ENCODE peak calls at places on chromosome 9, in eight cellular contexts. T is heart right ventricle; H is GM23248; I is stomach; A is right cardiac atrium; K is fibroblast of pulmonary artery; D is coronary artery; U is CD4-positive, alpha-beta memory T cell. P is an unnamed sample.

GRCh38 chr9:136019681-136020060 is 58.5 kb upstream of the UBAC1 start:
- DNase-seq in T (no peak), H (no peak), I (no peak), A (no peak), K (no peak), D (no peak), U (no peak), P (no peak)

GRCh38 chr9:124698265-124698664 is 72.8 kb downstream of the NR6A1 start:
- DNase-seq in T (no peak), H (peak; percentile 76), I (no peak), A (no peak), K (peak; percentile 80), D (no peak), U (no peak), P (no peak)

GRCh38 chr9:127519301-127520166 is 68.2 kb downstream of the LRSAM1 start:
- DNase-seq in T (no peak), H (peak; percentile 97), I (no peak), A (no peak), K (peak; percentile 98), D (peak; percentile 80), U (no peak), P (no peak)

GRCh38 chr9:101418518-101419111 is 17.0 kb downstream of the ALDOB start:
- DNase-seq in T (no peak), H (peak; percentile 62), I (no peak), A (no peak), K (peak; percentile 26), D (no peak), U (no peak), P (no peak)

GRCh38 chr9:113488490-113488889 is 25.0 kb downstream of the RGS3 start:
- DNase-seq in T (peak; percentile 33), H (peak; percentile 63), I (no peak), A (no peak), K (no peak), D (peak; percentile 86), U (no peak), P (no peak)

GRCh38 chr9:70049236-70049635 is 5.6 kb downstream of the MAMDC2 start:
- DNase-seq in T (no peak), H (peak; percentile 76), I (peak; percentile 40), A (peak; percentile 75), K (peak; percentile 81), D (peak; percentile 80), U (no peak), P (peak; percentile 44)

GRCh38 chr9:11457809-11458785 is 845.3 kb upstream of the PTPRD start:
- DNase-seq in T (no peak), H (no peak), I (no peak), A (no peak), K (peak; percentile 4), D (no peak), U (no peak), P (no peak)

GRCh38 chr9:127358770-127359169 is 38.2 kb upstream of the SLC2A8 start:
- DNase-seq in T (no peak), H (no peak), I (no peak), A (no peak), K (no peak), D (no peak), U (no peak), P (no peak)

GRCh38 chr9:13354733-13355132 is 75.2 kb upstream of the MPDZ start:
- DNase-seq in T (no peak), H (peak; percentile 75), I (no peak), A (no peak), K (peak; percentile 35), D (no peak), U (no peak), P (no peak)

GRCh38 chr9:98043921-98044320 is 12.6 kb upstream of the NANS start:
- DNase-seq in T (no peak), H (no peak), I (no peak), A (no peak), K (no peak), D (no peak), U (no peak), P (no peak)
- H3K4me3 ChIP-seq in T (no peak overlapping the region), H (no peak overlapping the region), I (no peak overlapping the region), A (no peak overlapping the region), K (no peak overlapping the region), D (no peak overlapping the region), U (no peak overlapping the region), P (no peak overlapping the region)

GRCh38 chr9:26935847-26936246 is 11.2 kb downstream of the PLAA start:
- DNase-seq in T (no peak), H (no peak), I (no peak), A (no peak), K (no peak), D (no peak), U (no peak), P (peak; percentile 27)
- H3K4me3 ChIP-seq in T (no peak overlapping the region), H (no peak overlapping the region), I (no peak overlapping the region), A (no peak overlapping the region), K (no peak overlapping the region), D (no peak overlapping the region), U (no peak overlapping the region), P (no peak overlapping the region)

GRCh38 chr9:18441245-18441644 is 32.7 kb upstream of the ADAMTSL1 start:
- DNase-seq in T (no peak), H (peak; percentile 62), I (no peak), A (no peak), K (no peak), D (no peak), U (no peak), P (no peak)

GRCh38 chr9:18438300-18438925 is 35.5 kb upstream of the ADAMTSL1 start:
- DNase-seq in T (peak; percentile 38), H (peak; percentile 72), I (peak; percentile 29), A (peak; percentile 49), K (peak; percentile 57), D (peak; percentile 73), U (no peak), P (no peak)

GRCh38 chr9:18442629-18443491 is 31.1 kb upstream of the ADAMTSL1 start:
- DNase-seq in T (peak; percentile 58), H (peak; percentile 86), I (peak; percentile 77), A (peak; percentile 71), K (peak; percentile 89), D (peak; percentile 80), U (no peak), P (peak; percentile 56)

GRCh38 chr9:18437315-18438200 is 36.4 kb upstream of the ADAMTSL1 start:
- DNase-seq in T (peak; percentile 62), H (peak; percentile 68), I (peak; percentile 59), A (peak; percentile 60), K (peak; percentile 47), D (peak; percentile 74), U (no peak), P (no peak)

GRCh38 chr9:18438951-18439350 is 35.0 kb upstream of the ADAMTSL1 start:
- DNase-seq in T (no peak), H (peak; percentile 20), I (no peak), A (no peak), K (peak; percentile 41), D (no peak), U (no peak), P (no peak)
- H3K4me3 ChIP-seq in T (peak overlapping the region; percentile 29), H (peak overlapping the region; percentile 72), I (peak overlapping the region; percentile 48), A (peak overlapping the region; percentile 37), K (peak overlapping the region; percentile 47), D (peak overlapping the region; percentile 69), U (no peak overlapping the region), P (no peak overlapping the region)

DNA sequence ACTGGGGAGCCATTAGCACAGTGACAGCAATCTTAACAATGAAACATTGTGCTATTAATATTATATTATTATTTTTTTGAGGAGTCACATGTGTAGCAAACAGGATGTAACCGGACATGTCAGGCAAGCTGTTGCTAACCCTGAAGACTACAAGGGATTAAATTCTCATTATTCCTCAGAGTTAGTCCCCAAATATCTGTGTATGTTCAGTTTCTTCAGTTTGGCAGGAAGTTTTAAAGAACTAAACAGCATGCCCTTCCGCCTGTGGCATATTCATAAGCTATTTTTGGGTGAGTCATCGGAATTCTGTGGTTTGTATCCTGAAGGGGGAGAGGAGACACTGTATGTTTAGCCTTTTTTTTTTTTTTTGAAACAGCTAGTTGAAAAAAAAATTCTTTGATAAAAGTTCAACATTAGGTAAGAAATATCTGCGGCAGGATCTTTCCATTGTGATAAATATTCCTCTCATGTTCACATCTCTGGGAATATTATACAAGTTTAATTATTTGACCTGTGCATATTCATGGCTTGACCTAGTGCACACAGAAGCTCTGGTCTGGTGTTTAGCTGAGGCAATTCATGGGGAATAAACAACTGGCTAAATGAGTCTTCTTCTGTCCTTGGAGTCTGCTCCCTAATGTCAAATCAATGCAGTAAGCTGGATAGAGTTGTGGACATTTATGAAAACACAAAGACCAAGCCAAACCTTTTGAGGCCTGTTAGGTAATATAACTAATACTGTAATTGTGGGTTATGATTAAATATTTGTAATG is 202.7 kb upstream of the CDKN2B start:
- DNase-seq in T (no peak), H (peak; percentile 95), I (no peak), A (no peak), K (peak; percentile 95), D (no peak), U (no peak), P (no peak)
- H3K4me3 ChIP-seq in T (no peak overlapping the region), H (peak overlapping the region; percentile 23), I (no peak overlapping the region), A (no peak overlapping the region), K (no peak overlapping the region), D (no peak overlapping the region), U (no peak overlapping the region), P (no peak overlapping the region)

GRCh38 chr9:24766081-24766480 is 220.4 kb upstream of the IZUMO3 start:
- DNase-seq in T (no peak), H (no peak), I (no peak), A (no peak), K (no peak), D (no peak), U (no peak), P (no peak)
- H3K4me3 ChIP-seq in T (no peak overlapping the region), H (no peak overlapping the region), I (no peak overlapping the region), A (no peak overlapping the region), K (no peak overlapping the region), D (no peak overlapping the region), U (no peak overlapping the region), P (no peak overlapping the region)

GRCh38 chr9:119074017-119074416 is 295.2 kb downstream of the BRINP1 start:
- DNase-seq in T (no peak), H (no peak), I (no peak), A (no peak), K (no peak), D (no peak), U (no peak), P (no peak)
- H3K4me3 ChIP-seq in T (no peak overlapping the region), H (no peak overlapping the region), I (no peak overlapping the region), A (no peak overlapping the region), K (no peak overlapping the region), D (no peak overlapping the region), U (no peak overlapping the region), P (no peak overlapping the region)

GRCh38 chr9:95250462-95251058 is 66.9 kb downstream of the FANCC start:
- DNase-seq in T (no peak), H (no peak), I (no peak), A (no peak), K (peak; percentile 6), D (no peak), U (no peak), P (no peak)
- H3K4me3 ChIP-seq in T (no peak overlapping the region), H (no peak overlapping the region), I (no peak overlapping the region), A (no peak overlapping the region), K (no peak overlapping the region), D (no peak overlapping the region), U (no peak overlapping the region), P (no peak overlapping the region)

DNA sequence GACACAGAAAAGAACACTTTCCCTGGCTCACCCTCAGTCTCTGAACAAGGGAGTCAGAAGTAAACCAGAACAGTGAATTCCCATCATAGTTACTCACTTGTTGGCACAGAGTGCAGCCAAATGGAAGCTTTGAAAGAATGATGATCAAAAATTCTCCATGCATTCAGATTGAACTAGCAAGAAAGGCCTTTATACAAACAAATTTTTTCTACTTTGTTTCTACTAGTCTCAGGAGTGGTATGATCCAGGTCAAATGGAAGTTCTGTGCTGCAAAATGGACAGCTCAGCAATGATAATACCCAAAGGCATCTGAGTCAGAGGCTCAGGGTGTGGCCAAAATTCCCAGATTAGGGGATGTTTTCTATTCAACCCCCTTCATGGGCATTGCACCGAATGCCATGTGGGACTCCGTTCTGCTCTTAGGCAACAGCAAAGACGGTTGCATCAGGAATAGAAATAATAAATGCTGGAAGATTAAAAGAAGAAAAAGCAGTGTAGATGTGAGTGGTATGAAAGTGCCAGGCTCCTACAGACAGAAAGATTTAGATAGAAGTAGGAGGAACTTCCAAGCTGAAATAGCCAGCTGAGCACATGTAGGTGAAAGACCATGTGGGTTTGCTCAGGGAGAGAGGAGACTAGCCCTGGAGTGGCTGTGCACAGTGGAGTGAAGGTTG is 24.0 kb upstream of the ASPN start:
- DNase-seq in T (no peak), H (peak; percentile 94), I (no peak), A (peak; percentile 53), K (peak; percentile 89), D (peak; percentile 83), U (no peak), P (no peak)
- H3K4me3 ChIP-seq in T (no peak overlapping the region), H (peak overlapping the region; percentile 64), I (no peak overlapping the region), A (no peak overlapping the region), K (peak overlapping the region; percentile 36), D (peak overlapping the region; percentile 37), U (no peak overlapping the region), P (no peak overlapping the region)

P was measured in LNCaP clone FGC.